ENCODE peak calls at places on chromosomes 13 and 19, in five cellular contexts. O, L, E, C and P are unnamed samples.

GRCh38 chr19:39997595-39998216 is 846 bp downstream of the ZNF546 start:
- DNase-seq in O (no peak), L (peak), E (no peak), C (no peak), P (no peak)

GRCh38 chr13:48252176-48252575 is 19.2 kb downstream of the ITM2B start:
- DNase-seq in O (no peak), L (no peak), E (no peak), C (no peak), P (no peak)

GRCh38 chr13:112911883-112912282 is 57.1 kb upstream of the MCF2L start:
- DNase-seq in O (no peak), L (no peak), E (no peak), C (no peak), P (no peak)

GRCh38 chr13:44373601-44374347 is at the start of gene SERP2:
- DNase-seq in O (peak), L (no peak), E (no peak), C (peak), P (peak)

GRCh38 chr19:2302319-2303208 is 5.4 kb downstream of the LINGO3 start:
- DNase-seq in O (peak), L (no peak), E (peak), C (no peak), P (peak)

GRCh38 chr13:38376551-38376950 is 26.9 kb downstream of the UFM1 start:
- DNase-seq in O (no peak), L (no peak), E (no peak), C (no peak), P (no peak)

GRCh38 chr19:28239270-28239669 is 973.7 kb downstream of the UQCRFS1 start:
- DNase-seq in O (peak), L (no peak), E (no peak), C (peak), P (peak)

GRCh38 chr19:17243854-17244617 is 1.7 kb downstream of the NR2F6 start:
- DNase-seq in O (no peak), L (peak), E (peak), C (no peak), P (peak)

GRCh38 chr19:41554902-41555301 is 21.1 kb upstream of the CEACAM21 start:
- DNase-seq in O (no peak), L (no peak), E (peak), C (no peak), P (no peak)

GRCh38 chr19:47781590-47782318 is 3.3 kb downstream of the SELENOW start:
- DNase-seq in O (no peak), L (peak), E (no peak), C (no peak), P (no peak)

GRCh38 chr13:39510296-39510695 is 92.7 kb downstream of the LHFPL6 start:
- DNase-seq in O (no peak), L (peak), E (no peak), C (no peak), P (no peak)

GRCh38 chr19:39641773-39642172 is 13.9 kb upstream of the LGALS16 start:
- DNase-seq in O (no peak), L (no peak), E (no peak), C (no peak), P (no peak)

GRCh38 chr19:46413262-46414031 is at the start of gene CCDC8:
- DNase-seq in O (peak), L (peak), E (peak), C (peak), P (peak)

GRCh38 chr13:114067886-114068722 is 64.3 kb downstream of the RASA3 start:
- DNase-seq in O (no peak), L (no peak), E (no peak), C (no peak), P (no peak)

GRCh38 chr19:6828698-6829633 is 56.5 kb downstream of the VAV1 start:
- DNase-seq in O (no peak), L (peak), E (no peak), C (no peak), P (peak)

GRCh38 chr13:31046711-31047279 is 114.3 kb downstream of the TEX26 start:
- DNase-seq in O (no peak), L (no peak), E (peak), C (no peak), P (no peak)

GRCh38 chr13:79679334-79679733 is 198.4 kb downstream of the NDFIP2 start:
- DNase-seq in O (peak), L (peak), E (peak), C (peak), P (peak)

GRCh38 chr19:46529622-46530451 is 34.2 kb upstream of the PNMA8B start:
- DNase-seq in O (peak), L (peak), E (peak), C (no peak), P (peak)

DNA sequence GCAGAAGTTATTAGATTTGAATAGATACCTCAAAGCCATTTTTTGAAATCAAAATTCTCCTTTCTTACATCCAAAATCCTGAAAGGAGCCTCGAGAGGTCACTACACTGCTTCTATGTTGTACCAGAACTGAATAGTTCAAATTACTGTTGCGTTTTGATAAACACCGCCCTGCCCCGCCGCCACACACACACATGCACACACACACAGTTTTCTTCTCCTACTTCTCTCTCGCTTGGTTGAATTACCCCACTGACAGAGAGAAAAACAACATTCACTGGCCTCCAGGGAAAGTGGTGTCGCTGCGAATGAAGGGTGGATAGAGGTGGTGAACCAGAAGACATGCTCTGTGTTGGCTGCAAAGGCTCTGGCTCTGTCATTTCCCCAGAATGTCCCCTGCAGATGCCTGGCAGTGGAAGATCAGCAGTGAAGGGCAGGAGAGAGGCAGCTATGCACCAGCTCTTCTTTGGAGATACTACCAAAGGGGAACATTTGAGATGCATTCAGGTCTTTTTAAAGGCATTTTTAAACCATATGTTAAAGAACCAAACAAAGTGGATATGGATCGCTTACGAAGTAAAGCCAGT is 183.3 kb upstream of the RFC3 start:
- DNase-seq in O (no peak), L (peak), E (no peak), C (no peak), P (no peak)
- H2BK12ac ChIP-seq in O (no peak), L (peak), E (peak), C (peak), P (no peak)

GRCh38 chr19:49217382-49217781 is 59.8 kb downstream of the TRPM4 start:
- DNase-seq in O (no peak), L (no peak), E (peak), C (no peak), P (no peak)
- H2BK12ac ChIP-seq in O (no peak), L (no peak), E (no peak), C (no peak), P (no peak)

GRCh38 chr19:35746556-35746955 is 1.1 kb downstream of the PSENEN start:
- DNase-seq in O (no peak), L (no peak), E (no peak), C (no peak), P (no peak)

GRCh38 chr19:35744688-35745327 is 410 bp downstream of the U2AF1L4 start:
- DNase-seq in O (peak), L (peak), E (peak), C (peak), P (peak)

GRCh38 chr19:35745328-35746086 is at the start of the genes PSENEN and U2AF1L4:
- DNase-seq in O (peak), L (peak), E (peak), C (peak), P (peak)

GRCh38 chr19:35744335-35744687 is 907 bp downstream of the U2AF1L4 start:
- DNase-seq in O (no peak), L (no peak), E (no peak), C (no peak), P (no peak)

GRCh38 chr19:35746087-35746462 is 624 bp downstream of the PSENEN start:
- DNase-seq in O (no peak), L (no peak), E (no peak), C (no peak), P (no peak)
- H2BK12ac ChIP-seq in O (no peak), L (no peak), E (no peak), C (no peak), P (no peak)

DNA sequence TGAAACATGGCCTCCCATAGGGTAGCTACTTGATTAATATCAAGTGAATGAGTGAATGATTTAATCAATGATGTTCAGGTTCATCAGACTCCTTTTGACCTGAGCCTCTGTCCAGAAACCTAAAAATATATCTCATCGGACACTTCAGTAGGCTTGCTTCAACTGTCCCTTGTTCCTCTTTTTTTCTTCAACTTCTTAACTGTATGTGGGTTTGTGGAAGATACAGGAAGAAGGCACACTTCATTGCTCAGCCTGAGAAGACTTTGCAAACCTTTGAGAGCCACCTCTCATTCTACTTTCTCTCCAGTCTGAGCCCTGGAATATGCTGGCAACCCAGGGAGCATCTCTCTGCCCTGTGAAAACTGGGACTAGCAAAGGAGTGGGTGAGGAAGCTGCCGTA is 557.0 kb downstream of the FGF9 start:
- DNase-seq in O (no peak), L (no peak), E (no peak), C (no peak), P (no peak)
- H2BK12ac ChIP-seq in O (no peak), L (no peak), E (no peak), C (no peak), P (no peak)

GRCh38 chr19:33528404-33528803 is 6.8 kb upstream of the PEPD start:
- DNase-seq in O (no peak), L (no peak), E (no peak), C (no peak), P (no peak)
- H2BK12ac ChIP-seq in O (no peak), L (no peak), E (no peak), C (no peak), P (no peak)

DNA sequence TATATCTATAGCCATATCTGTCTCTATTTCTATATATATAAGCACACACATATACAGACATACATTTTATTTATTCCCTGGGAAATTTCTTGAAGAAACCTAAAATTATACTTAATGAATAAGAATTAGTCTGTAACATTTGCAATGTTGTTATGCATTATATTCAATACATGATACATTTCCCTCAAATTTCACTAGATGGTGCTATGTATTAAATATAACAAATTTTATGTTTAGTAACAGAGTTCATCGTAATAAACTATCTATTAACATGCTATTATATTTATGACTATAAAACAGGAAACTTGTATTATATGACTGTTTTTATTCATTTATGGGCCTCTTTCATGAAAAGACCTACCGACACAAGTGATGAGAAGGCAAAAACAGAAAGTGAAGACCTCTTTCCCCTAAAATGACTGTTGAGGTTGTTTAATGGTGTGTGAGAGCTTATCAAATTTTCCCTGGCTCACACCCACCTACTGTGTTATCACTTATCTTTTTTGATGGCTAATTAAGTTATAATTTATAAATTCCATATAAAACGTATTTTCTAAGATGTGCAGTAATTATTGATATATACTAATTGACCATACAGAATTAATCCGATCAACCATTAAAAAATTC is 881.9 kb downstream of the SLITRK6 start:
- DNase-seq in O (no peak), L (no peak), E (peak), C (no peak), P (no peak)
- H2BK12ac ChIP-seq in O (no peak), L (no peak), E (no peak), C (no peak), P (no peak)

GRCh38 chr13:98977568-98978270 is at the start of gene DOCK9:
- DNase-seq in O (peak), L (peak), E (peak), C (no peak), P (peak)

GRCh38 chr13:98976338-98976737 is 1.5 kb downstream of the DOCK9 start:
- DNase-seq in O (no peak), L (no peak), E (peak), C (no peak), P (no peak)

GRCh38 chr13:98978280-98978679 is 416 bp upstream of the DOCK9 start:
- DNase-seq in O (no peak), L (peak), E (peak), C (no peak), P (no peak)

GRCh38 chr13:98976941-98977340 is 923 bp downstream of the DOCK9 start:
- DNase-seq in O (no peak), L (no peak), E (peak), C (no peak), P (no peak)

DNA sequence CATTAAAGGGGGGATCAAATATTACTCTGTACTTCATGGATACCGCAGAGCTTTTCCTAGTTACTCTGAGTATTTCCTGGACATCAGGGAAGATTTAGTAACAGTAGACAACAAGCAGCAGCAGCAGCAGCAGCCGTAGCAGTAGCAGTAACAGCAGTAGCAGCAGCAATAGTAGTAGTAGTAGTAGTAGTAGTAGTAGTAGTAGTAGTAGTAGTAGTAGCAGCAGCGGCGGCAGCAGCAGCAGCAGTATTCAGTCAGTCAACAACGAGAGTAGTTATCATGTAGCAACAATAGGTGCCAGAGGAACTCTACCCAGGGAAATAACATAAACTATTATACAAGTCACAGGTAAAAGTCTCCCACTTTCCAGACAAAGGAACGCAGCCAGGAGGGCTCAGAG is 1.1 kb upstream of the DOCK9 start:
- DNase-seq in O (no peak), L (no peak), E (no peak), C (no peak), P (no peak)
- H2BK12ac ChIP-seq in O (no peak), L (no peak), E (no peak), C (no peak), P (no peak)

GRCh38 chr19:19579533-19580361 is 38.7 kb downstream of the PBX4 start:
- DNase-seq in O (no peak), L (peak), E (no peak), C (no peak), P (no peak)

GRCh38 chr19:19571387-19571786 is 33.3 kb downstream of the CILP2 start:
- DNase-seq in O (no peak), L (no peak), E (no peak), C (no peak), P (no peak)

GRCh38 chr19:19578241-19578640 is 40.2 kb downstream of the CILP2 start:
- DNase-seq in O (no peak), L (no peak), E (no peak), C (no peak), P (no peak)

GRCh38 chr19:19570561-19570960 is 32.5 kb downstream of the CILP2 start:
- DNase-seq in O (no peak), L (peak), E (no peak), C (no peak), P (no peak)

DNA sequence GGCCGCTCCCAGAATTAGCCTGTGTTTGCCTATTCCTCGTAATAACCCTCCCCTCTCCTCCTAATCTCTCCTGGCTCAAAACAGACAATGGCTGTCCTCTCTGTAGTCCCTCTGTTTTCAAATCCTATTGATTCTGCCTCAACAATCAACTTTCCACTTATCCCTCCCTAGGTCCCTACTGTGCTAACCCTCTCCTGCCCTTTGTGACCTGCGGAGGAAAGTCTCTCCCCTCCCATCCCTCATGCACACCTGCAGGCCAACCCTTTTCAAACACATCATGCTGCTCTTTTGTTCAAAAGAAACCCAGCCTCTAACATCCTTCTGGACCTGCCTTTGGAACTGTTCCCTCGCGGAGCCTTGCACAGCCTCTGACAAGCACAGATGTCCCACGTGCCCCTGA is 37.3 kb downstream of the CILP2 start:
- DNase-seq in O (no peak), L (no peak), E (no peak), C (no peak), P (peak)
- H2BK12ac ChIP-seq in O (no peak), L (no peak), E (no peak), C (no peak), P (no peak)